ENCODE peak calls at places on chromosomes 13 and 19, in eight cellular contexts. One of them, this sample, is unnamed.
A peak's percentile ranks its signal among the peaks of the same experiment; 100 is the strongest.

GRCh38 chr19:31350693-31351211 is 1.5 kb upstream of the TSHZ3 start:
- DNase-seq in IMR-90: peak; percentile 56
- DNase-seq in effector memory CD4-positive, alpha-beta T cell: no peak
- DNase-seq in cardiac muscle cell: peak; percentile 81
- DNase-seq in CD4-positive, CD25-positive, alpha-beta regulatory T cell: peak; percentile 9
- DNase-seq in CD8-positive, alpha-beta memory T cell: peak; percentile 22
- DNase-seq in cardiac fibroblast: peak; percentile 68
- DNase-seq in GM23248: peak; percentile 87
- DNase-seq in this sample: peak; percentile 56

GRCh38 chr19:38700933-38701454 is 43.3 kb downstream of the CAPN12 start:
- DNase-seq in GM23248: no peak
- DNase-seq in cardiac muscle cell: no peak
- DNase-seq in CD4-positive, CD25-positive, alpha-beta regulatory T cell: no peak
- DNase-seq in IMR-90: no peak
- DNase-seq in effector memory CD4-positive, alpha-beta T cell: no peak
- DNase-seq in CD8-positive, alpha-beta memory T cell: no peak
- DNase-seq in cardiac fibroblast: no peak
- DNase-seq in this sample: no peak

GRCh38 chr13:44362394-44363040 is 11.1 kb upstream of the SERP2 start:
- DNase-seq in IMR-90: no peak
- DNase-seq in cardiac muscle cell: no peak
- DNase-seq in GM23248: no peak
- DNase-seq in CD4-positive, CD25-positive, alpha-beta regulatory T cell: no peak
- DNase-seq in effector memory CD4-positive, alpha-beta T cell: no peak
- DNase-seq in CD8-positive, alpha-beta memory T cell: no peak
- DNase-seq in cardiac fibroblast: no peak
- DNase-seq in this sample: no peak

GRCh38 chr19:51083783-51084182 is 1.1 kb upstream of the KLK14 start:
- DNase-seq in GM23248: no peak
- DNase-seq in IMR-90: no peak
- DNase-seq in cardiac fibroblast: no peak
- DNase-seq in effector memory CD4-positive, alpha-beta T cell: no peak
- DNase-seq in CD4-positive, CD25-positive, alpha-beta regulatory T cell: no peak
- DNase-seq in CD8-positive, alpha-beta memory T cell: no peak
- DNase-seq in cardiac muscle cell: no peak
- DNase-seq in this sample: no peak

GRCh38 chr13:34411881-34412280 is 530.2 kb upstream of the NBEA start:
- DNase-seq in IMR-90: no peak
- DNase-seq in cardiac fibroblast: no peak
- DNase-seq in CD8-positive, alpha-beta memory T cell: no peak
- DNase-seq in effector memory CD4-positive, alpha-beta T cell: no peak
- DNase-seq in CD4-positive, CD25-positive, alpha-beta regulatory T cell: no peak
- DNase-seq in GM23248: no peak
- DNase-seq in cardiac muscle cell: no peak
- DNase-seq in this sample: no peak

GRCh38 chr19:49579193-49579592 is 1.2 kb downstream of the NOSIP start:
- DNase-seq in CD8-positive, alpha-beta memory T cell: no peak
- DNase-seq in GM23248: no peak
- DNase-seq in CD4-positive, CD25-positive, alpha-beta regulatory T cell: no peak
- DNase-seq in cardiac muscle cell: no peak
- DNase-seq in cardiac fibroblast: no peak
- DNase-seq in effector memory CD4-positive, alpha-beta T cell: no peak
- DNase-seq in IMR-90: no peak
- DNase-seq in this sample: no peak

GRCh38 chr19:21767065-21767800 is at the start of gene ZNF100:
- DNase-seq in GM23248: peak; percentile 95
- DNase-seq in IMR-90: peak; percentile 90
- DNase-seq in cardiac fibroblast: peak; percentile 94
- DNase-seq in CD8-positive, alpha-beta memory T cell: peak; percentile 83
- DNase-seq in cardiac muscle cell: peak; percentile 93
- DNase-seq in effector memory CD4-positive, alpha-beta T cell: peak; percentile 80
- DNase-seq in CD4-positive, CD25-positive, alpha-beta regulatory T cell: peak; percentile 95
- DNase-seq in this sample: peak; percentile 94

GRCh38 chr13:102138635-102139225 is 263.1 kb downstream of the FGF14 start:
- DNase-seq in cardiac muscle cell: no peak
- DNase-seq in CD4-positive, CD25-positive, alpha-beta regulatory T cell: no peak
- DNase-seq in GM23248: peak; percentile 9
- DNase-seq in CD8-positive, alpha-beta memory T cell: no peak
- DNase-seq in IMR-90: peak; percentile 10
- DNase-seq in cardiac fibroblast: no peak
- DNase-seq in effector memory CD4-positive, alpha-beta T cell: no peak
- DNase-seq in this sample: no peak

GRCh38 chr13:43815204-43815603 is 28.4 kb upstream of the ENOX1 start:
- DNase-seq in effector memory CD4-positive, alpha-beta T cell: no peak
- DNase-seq in CD8-positive, alpha-beta memory T cell: no peak
- DNase-seq in cardiac fibroblast: peak; percentile 92
- DNase-seq in cardiac muscle cell: peak; percentile 44
- DNase-seq in CD4-positive, CD25-positive, alpha-beta regulatory T cell: no peak
- DNase-seq in IMR-90: peak; percentile 88
- DNase-seq in GM23248: peak; percentile 61
- DNase-seq in this sample: peak; percentile 88

GRCh38 chr13:44271031-44271433 is 102.6 kb upstream of the SERP2 start:
- DNase-seq in GM23248: peak; percentile 42
- DNase-seq in effector memory CD4-positive, alpha-beta T cell: no peak
- DNase-seq in CD8-positive, alpha-beta memory T cell: no peak
- DNase-seq in cardiac fibroblast: peak; percentile 23
- DNase-seq in IMR-90: peak; percentile 85
- DNase-seq in CD4-positive, CD25-positive, alpha-beta regulatory T cell: no peak
- DNase-seq in cardiac muscle cell: no peak
- DNase-seq in this sample: peak; percentile 54

GRCh38 chr19:1373534-1374249 is 10.0 kb upstream of the NDUFS7 start:
- DNase-seq in CD8-positive, alpha-beta memory T cell: no peak
- DNase-seq in IMR-90: peak; percentile 66
- DNase-seq in cardiac muscle cell: peak; percentile 22
- DNase-seq in CD4-positive, CD25-positive, alpha-beta regulatory T cell: no peak
- DNase-seq in cardiac fibroblast: peak; percentile 51
- DNase-seq in GM23248: no peak
- DNase-seq in effector memory CD4-positive, alpha-beta T cell: no peak
- DNase-seq in this sample: peak; percentile 19

GRCh38 chr13:46124531-46124966 is 19.7 kb upstream of the CPB2 start:
- DNase-seq in IMR-90: no peak
- DNase-seq in CD8-positive, alpha-beta memory T cell: peak; percentile 12
- DNase-seq in CD4-positive, CD25-positive, alpha-beta regulatory T cell: peak; percentile 37
- DNase-seq in cardiac fibroblast: no peak
- DNase-seq in GM23248: no peak
- DNase-seq in effector memory CD4-positive, alpha-beta T cell: no peak
- DNase-seq in cardiac muscle cell: no peak
- DNase-seq in this sample: no peak

GRCh38 chr13:114141261-114141996 is 9.0 kb upstream of the RASA3 start:
- DNase-seq in GM23248: no peak
- DNase-seq in effector memory CD4-positive, alpha-beta T cell: no peak
- DNase-seq in CD4-positive, CD25-positive, alpha-beta regulatory T cell: no peak
- DNase-seq in CD8-positive, alpha-beta memory T cell: no peak
- DNase-seq in cardiac muscle cell: no peak
- DNase-seq in cardiac fibroblast: no peak
- DNase-seq in IMR-90: no peak
- DNase-seq in this sample: no peak

GRCh38 chr13:40217675-40218074 is 448.8 kb downstream of the FOXO1 start:
- DNase-seq in effector memory CD4-positive, alpha-beta T cell: no peak
- DNase-seq in cardiac muscle cell: no peak
- DNase-seq in CD4-positive, CD25-positive, alpha-beta regulatory T cell: no peak
- DNase-seq in IMR-90: no peak
- DNase-seq in CD8-positive, alpha-beta memory T cell: no peak
- DNase-seq in GM23248: no peak
- DNase-seq in cardiac fibroblast: no peak
- DNase-seq in this sample: no peak

GRCh38 chr13:26946675-26947342 is 186.2 kb upstream of the GPR12 start:
- DNase-seq in CD4-positive, CD25-positive, alpha-beta regulatory T cell: peak; percentile 46
- DNase-seq in CD8-positive, alpha-beta memory T cell: no peak
- DNase-seq in cardiac muscle cell: peak; percentile 75
- DNase-seq in GM23248: peak; percentile 70
- DNase-seq in effector memory CD4-positive, alpha-beta T cell: no peak
- DNase-seq in IMR-90: peak; percentile 73
- DNase-seq in cardiac fibroblast: peak; percentile 82
- DNase-seq in this sample: peak; percentile 83

GRCh38 chr19:38735257-38735686 is 9.0 kb downstream of the CAPN12 start:
- DNase-seq in effector memory CD4-positive, alpha-beta T cell: peak; percentile 50
- DNase-seq in GM23248: no peak
- DNase-seq in cardiac muscle cell: peak; percentile 46
- DNase-seq in IMR-90: no peak
- DNase-seq in CD4-positive, CD25-positive, alpha-beta regulatory T cell: no peak
- DNase-seq in cardiac fibroblast: no peak
- DNase-seq in CD8-positive, alpha-beta memory T cell: peak; percentile 55
- DNase-seq in this sample: no peak

DNA sequence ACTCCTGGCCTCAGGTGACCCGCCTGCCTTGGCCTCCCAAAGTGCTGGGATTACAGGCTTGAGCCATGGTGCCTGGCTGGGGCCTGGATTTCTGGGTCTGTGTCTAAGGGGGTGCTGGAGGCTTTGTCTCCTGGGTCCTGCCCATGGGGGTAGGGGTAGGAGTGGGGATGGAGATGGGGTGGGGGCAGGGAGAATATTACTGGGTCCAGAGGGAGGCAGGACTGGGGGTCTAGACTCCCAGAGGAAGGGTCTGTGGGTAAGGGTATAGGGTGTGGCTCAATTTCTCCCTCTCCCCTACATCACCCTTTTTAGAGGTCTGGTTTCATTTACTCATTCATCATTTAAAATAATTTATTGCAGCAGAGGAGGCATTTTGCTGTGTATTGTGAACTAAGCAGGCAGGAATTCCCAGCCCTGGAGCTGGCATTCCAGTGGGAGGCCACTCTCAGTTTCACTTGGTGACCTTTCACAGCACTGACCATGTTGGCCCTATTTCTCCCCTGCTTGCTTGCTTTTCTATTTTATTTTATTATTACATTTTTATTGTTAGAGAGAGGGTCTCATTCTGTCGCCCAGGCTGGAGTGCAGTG is 810 bp upstream of the NFKBID start:
- DNase-seq in cardiac fibroblast: peak; percentile 42
- DNase-seq in CD8-positive, alpha-beta memory T cell: no peak
- DNase-seq in CD4-positive, CD25-positive, alpha-beta regulatory T cell: no peak
- DNase-seq in effector memory CD4-positive, alpha-beta T cell: no peak
- DNase-seq in GM23248: peak; percentile 88
- DNase-seq in IMR-90: peak; percentile 51
- DNase-seq in cardiac muscle cell: no peak
- DNase-seq in this sample: peak; percentile 36
- H3K4me3 ChIP-seq in cardiac fibroblast: peak overlapping the region; percentile 75
- H3K4me3 ChIP-seq in CD8-positive, alpha-beta memory T cell: peak overlapping the region; percentile 100
- H3K4me3 ChIP-seq in CD4-positive, CD25-positive, alpha-beta regulatory T cell: peak overlapping the region; percentile 81
- H3K4me3 ChIP-seq in effector memory CD4-positive, alpha-beta T cell: peak overlapping the region; percentile 85
- H3K4me3 ChIP-seq in GM23248: peak overlapping the region; percentile 99
- H3K4me3 ChIP-seq in IMR-90: peak overlapping the region; percentile 79
- H3K4me3 ChIP-seq in cardiac muscle cell: no peak overlapping the region
- H3K4me3 ChIP-seq in this sample: peak overlapping the region; percentile 73

GRCh38 chr13:29143864-29144263 is 323.7 kb downstream of the MTUS2 start:
- DNase-seq in cardiac muscle cell: no peak
- DNase-seq in effector memory CD4-positive, alpha-beta T cell: no peak
- DNase-seq in IMR-90: no peak
- DNase-seq in CD4-positive, CD25-positive, alpha-beta regulatory T cell: no peak
- DNase-seq in CD8-positive, alpha-beta memory T cell: no peak
- DNase-seq in cardiac fibroblast: no peak
- DNase-seq in GM23248: no peak
- DNase-seq in this sample: no peak
- H3K4me3 ChIP-seq in cardiac muscle cell: no peak overlapping the region
- H3K4me3 ChIP-seq in effector memory CD4-positive, alpha-beta T cell: no peak overlapping the region
- H3K4me3 ChIP-seq in IMR-90: no peak overlapping the region
- H3K4me3 ChIP-seq in CD4-positive, CD25-positive, alpha-beta regulatory T cell: no peak overlapping the region
- H3K4me3 ChIP-seq in CD8-positive, alpha-beta memory T cell: no peak overlapping the region
- H3K4me3 ChIP-seq in cardiac fibroblast: no peak overlapping the region
- H3K4me3 ChIP-seq in GM23248: no peak overlapping the region
- H3K4me3 ChIP-seq in this sample: no peak overlapping the region

GRCh38 chr13:31890946-31891345 is 140.6 kb upstream of the FRY start:
- DNase-seq in GM23248: peak; percentile 57
- DNase-seq in cardiac muscle cell: no peak
- DNase-seq in IMR-90: no peak
- DNase-seq in CD4-positive, CD25-positive, alpha-beta regulatory T cell: no peak
- DNase-seq in effector memory CD4-positive, alpha-beta T cell: no peak
- DNase-seq in cardiac fibroblast: no peak
- DNase-seq in CD8-positive, alpha-beta memory T cell: no peak
- DNase-seq in this sample: no peak
- H3K4me3 ChIP-seq in GM23248: no peak overlapping the region
- H3K4me3 ChIP-seq in cardiac muscle cell: no peak overlapping the region
- H3K4me3 ChIP-seq in IMR-90: no peak overlapping the region
- H3K4me3 ChIP-seq in CD4-positive, CD25-positive, alpha-beta regulatory T cell: no peak overlapping the region
- H3K4me3 ChIP-seq in effector memory CD4-positive, alpha-beta T cell: no peak overlapping the region
- H3K4me3 ChIP-seq in cardiac fibroblast: no peak overlapping the region
- H3K4me3 ChIP-seq in CD8-positive, alpha-beta memory T cell: no peak overlapping the region
- H3K4me3 ChIP-seq in this sample: no peak overlapping the region

GRCh38 chr19:35205733-35206323 is 22.7 kb downstream of the FAM187B start:
- DNase-seq in GM23248: no peak
- DNase-seq in CD4-positive, CD25-positive, alpha-beta regulatory T cell: no peak
- DNase-seq in effector memory CD4-positive, alpha-beta T cell: no peak
- DNase-seq in cardiac fibroblast: no peak
- DNase-seq in cardiac muscle cell: no peak
- DNase-seq in IMR-90: no peak
- DNase-seq in CD8-positive, alpha-beta memory T cell: no peak
- DNase-seq in this sample: no peak

GRCh38 chr19:35206379-35206778 is 22.2 kb downstream of the FAM187B start:
- DNase-seq in GM23248: no peak
- DNase-seq in CD4-positive, CD25-positive, alpha-beta regulatory T cell: peak; percentile 96
- DNase-seq in effector memory CD4-positive, alpha-beta T cell: peak; percentile 58
- DNase-seq in IMR-90: no peak
- DNase-seq in cardiac fibroblast: no peak
- DNase-seq in cardiac muscle cell: no peak
- DNase-seq in CD8-positive, alpha-beta memory T cell: peak; percentile 81
- DNase-seq in this sample: no peak

GRCh38 chr19:35199481-35199880 is 29.1 kb downstream of the FAM187B start:
- DNase-seq in effector memory CD4-positive, alpha-beta T cell: no peak
- DNase-seq in CD8-positive, alpha-beta memory T cell: no peak
- DNase-seq in cardiac fibroblast: no peak
- DNase-seq in IMR-90: no peak
- DNase-seq in cardiac muscle cell: no peak
- DNase-seq in GM23248: no peak
- DNase-seq in CD4-positive, CD25-positive, alpha-beta regulatory T cell: no peak
- DNase-seq in this sample: no peak

GRCh38 chr19:35204799-35205732 is 23.5 kb downstream of the FAM187B start:
- DNase-seq in CD8-positive, alpha-beta memory T cell: no peak
- DNase-seq in effector memory CD4-positive, alpha-beta T cell: no peak
- DNase-seq in GM23248: no peak
- DNase-seq in IMR-90: no peak
- DNase-seq in CD4-positive, CD25-positive, alpha-beta regulatory T cell: peak; percentile 59
- DNase-seq in cardiac muscle cell: no peak
- DNase-seq in cardiac fibroblast: no peak
- DNase-seq in this sample: no peak

DNA sequence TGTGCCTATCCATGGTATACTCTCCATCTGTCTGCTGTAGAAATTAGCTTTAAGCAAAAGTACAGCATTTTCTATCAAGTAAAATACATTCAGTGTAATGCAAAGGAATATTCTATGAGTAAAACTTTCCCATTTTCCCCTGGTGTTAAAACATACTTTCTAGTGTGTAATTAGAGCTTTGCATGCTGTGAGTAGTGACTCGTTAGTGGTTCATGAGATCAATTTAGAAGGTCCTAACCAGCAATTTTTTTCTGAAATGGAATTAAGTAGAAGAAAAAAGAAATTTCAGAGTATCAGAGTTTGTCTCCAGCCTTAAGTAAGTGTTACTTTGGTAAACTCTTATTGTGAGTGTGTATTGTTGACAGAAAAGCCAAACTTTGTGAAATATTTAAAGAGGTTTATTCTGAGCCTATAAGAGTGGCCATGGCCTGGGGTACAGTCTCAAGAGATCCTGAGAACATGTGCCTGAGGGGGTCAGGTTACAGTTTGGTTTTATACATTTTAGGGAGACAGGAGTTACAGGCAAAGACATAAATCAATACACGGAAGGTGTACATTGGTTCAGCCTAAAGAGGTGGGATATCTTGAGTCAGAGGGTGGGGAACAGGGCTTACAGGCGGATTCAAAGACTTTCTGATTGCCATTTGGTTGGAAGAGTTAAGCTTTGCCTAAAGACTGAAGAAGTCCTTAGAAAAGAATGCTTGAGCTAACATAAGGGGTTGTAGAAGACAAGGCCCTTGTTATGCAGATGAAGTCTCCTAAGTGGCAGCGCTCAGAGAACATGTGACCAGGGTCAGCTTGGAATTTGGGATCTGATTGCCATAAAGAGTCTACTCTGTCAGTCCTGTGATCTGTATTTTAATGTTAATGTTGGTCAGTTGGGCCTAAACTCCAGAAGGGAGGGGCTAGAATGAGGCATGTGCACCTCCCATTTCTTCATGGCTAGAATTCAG is 25.5 kb downstream of the FAM187B start:
- DNase-seq in IMR-90: no peak
- DNase-seq in GM23248: no peak
- DNase-seq in effector memory CD4-positive, alpha-beta T cell: no peak
- DNase-seq in CD8-positive, alpha-beta memory T cell: no peak
- DNase-seq in cardiac muscle cell: peak; percentile 35
- DNase-seq in CD4-positive, CD25-positive, alpha-beta regulatory T cell: no peak
- DNase-seq in cardiac fibroblast: no peak
- DNase-seq in this sample: no peak
- H3K4me3 ChIP-seq in IMR-90: no peak overlapping the region
- H3K4me3 ChIP-seq in GM23248: no peak overlapping the region
- H3K4me3 ChIP-seq in effector memory CD4-positive, alpha-beta T cell: no peak overlapping the region
- H3K4me3 ChIP-seq in CD8-positive, alpha-beta memory T cell: no peak overlapping the region
- H3K4me3 ChIP-seq in cardiac muscle cell: no peak overlapping the region
- H3K4me3 ChIP-seq in CD4-positive, CD25-positive, alpha-beta regulatory T cell: no peak overlapping the region
- H3K4me3 ChIP-seq in cardiac fibroblast: no peak overlapping the region
- H3K4me3 ChIP-seq in this sample: no peak overlapping the region

This sample was measured in fibroblast of pulmonary artery.